ENCODE peak calls at places on chromosome 10, in nine cellular contexts. B is natural killer cell treated with Interleukin-12 subunit alpha and Interleukin-12 subunit beta and Interleukin-15 and Interleukin-18, amount 100 ng/mL, for 72 hours; Z is CD4-positive, CD25-positive, alpha-beta regulatory T cell; X is body of pancreas; C is foreskin keratinocyte; D is T-cell; H is left ventricle myocardium superior; S is Right ventricle myocardium superior; U is CD4-positive, alpha-beta T cell. F is an unnamed sample.

GRCh38 chr10:80172896-80173295 is 32.4 kb downstream of the ANXA11 start:
- ATAC-seq in U (no peak), S (no peak), X (no peak), D (no peak), H (no peak), B (no peak), C (peak), Z (no peak), F (no peak)

GRCh38 chr10:18424200-18424599 is 227.2 kb downstream of the NSUN6 start:
- ATAC-seq in Z (no peak), S (peak), X (no peak), D (no peak), H (peak), C (no peak), U (no peak), B (no peak), F (no peak)

GRCh38 chr10:131246089-131246488 is 65.4 kb downstream of the TCERG1L start:
- ATAC-seq in C (no peak), U (no peak), X (no peak), H (no peak), Z (no peak), B (peak), S (no peak), D (no peak), F (no peak)

GRCh38 chr10:127151981-127152699 is 44.3 kb downstream of the INSYN2A start:
- ATAC-seq in S (peak), U (no peak), B (peak), X (no peak), D (no peak), H (peak), Z (no peak), C (no peak), F (no peak)

GRCh38 chr10:79380918-79381775 is 33.9 kb downstream of the PPIF start:
- ATAC-seq in D (no peak), H (peak), U (no peak), Z (no peak), C (no peak), B (no peak), S (peak), X (no peak), F (no peak)

GRCh38 chr10:59285073-59285472 is 77.3 kb downstream of the FAM13C start:
- ATAC-seq in B (no peak), U (no peak), D (no peak), S (no peak), X (no peak), C (no peak), Z (no peak), H (no peak), F (no peak)

GRCh38 chr10:63636812-63637211 is 115.6 kb downstream of the REEP3 start:
- ATAC-seq in H (no peak), C (no peak), X (no peak), B (no peak), Z (no peak), U (no peak), D (no peak), S (no peak), F (no peak)

GRCh38 chr10:48696535-48696873 is 11.8 kb downstream of the WDFY4 start:
- ATAC-seq in S (no peak), X (no peak), U (no peak), Z (no peak), D (no peak), C (no peak), B (no peak), H (no peak), F (no peak)

GRCh38 chr10:12483996-12484944 is 134.9 kb downstream of the CAMK1D start:
- ATAC-seq in S (peak), C (no peak), U (no peak), Z (no peak), X (no peak), D (no peak), B (no peak), H (peak), F (peak)

GRCh38 chr10:44926771-44927751 is 15.9 kb downstream of the TMEM72 start:
- ATAC-seq in D (no peak), S (peak), X (peak), Z (no peak), H (peak), C (no peak), U (no peak), B (no peak), F (no peak)

GRCh38 chr10:35992107-35992506 is 350.0 kb upstream of the FZD8 start:
- ATAC-seq in D (no peak), X (no peak), U (no peak), Z (no peak), B (no peak), H (peak), S (peak), C (no peak), F (no peak)

GRCh38 chr10:79019961-79020491 is 48.7 kb upstream of the ZMIZ1 start:
- ATAC-seq in B (no peak), D (no peak), X (no peak), C (no peak), H (peak), Z (no peak), U (no peak), S (peak), F (no peak)

GRCh38 chr10:132483394-132483793 is 54.2 kb upstream of the INPP5A start:
- ATAC-seq in U (no peak), D (no peak), X (no peak), C (no peak), S (no peak), Z (no peak), B (no peak), H (no peak), F (no peak)

GRCh38 chr10:70331486-70332268 is 47.9 kb upstream of the NPFFR1 start:
- ATAC-seq in B (peak), H (peak), D (peak), Z (peak), U (peak), S (peak), X (peak), C (peak), F (peak)